ENCODE peak calls at places on chromosomes 12 and 14, in five cellular contexts. C is IMR-90, T is GM23248, N is HCT116, J is mammary epithelial cell. X is an unnamed sample.

GRCh38 chr14:98612434-98613200 is 659.4 kb downstream of the BCL11B start:
- DNase-seq in C (no peak), T (no peak), N (no peak), J (no peak), X (no peak)

GRCh38 chr12:77324763-77325468 is 259.5 kb upstream of the E2F7 start:
- DNase-seq in C (peak; percentile 61), T (peak; percentile 91), N (peak; percentile 40), J (peak; percentile 71), X (peak; percentile 85)

GRCh38 chr12:26100966-26101744 is 23.7 kb downstream of the BHLHE41 start:
- DNase-seq in C (no peak), T (no peak), N (no peak), J (peak; percentile 81), X (no peak)

GRCh38 chr14:68941820-68942219 is 37.3 kb downstream of the ACTN1 start:
- DNase-seq in C (peak; percentile 90), T (peak; percentile 94), N (no peak), J (peak; percentile 96), X (peak; percentile 89)

GRCh38 chr14:77570706-77571293 is 45.6 kb downstream of the SPTLC2 start:
- DNase-seq in C (no peak), T (peak; percentile 15), N (no peak), J (no peak), X (no peak)

GRCh38 chr12:47850153-47851084 is 30.7 kb upstream of the HDAC7 start:
- DNase-seq in C (peak; percentile 83), T (no peak), N (no peak), J (no peak), X (peak; percentile 43)

GRCh38 chr12:111685322-111685810 is 390 bp downstream of the BRAP start:
- DNase-seq in C (no peak), T (no peak), N (no peak), J (peak; percentile 42), X (no peak)

GRCh38 chr12:52082988-52083637 is 3.6 kb downstream of the SMIM41 start:
- DNase-seq in C (peak; percentile 71), T (peak; percentile 78), N (no peak), J (no peak), X (peak; percentile 71)

GRCh38 chr12:120761581-120761980 is 36.0 kb downstream of the ACADS start:
- DNase-seq in C (peak; percentile 57), T (no peak), N (no peak), J (peak; percentile 59), X (no peak)

GRCh38 chr12:55515696-55516095 is 23.5 kb downstream of the OR6C68 start:
- DNase-seq in C (no peak), T (no peak), N (no peak), J (no peak), X (no peak)

GRCh38 chr12:19572920-19573558 is 133.7 kb downstream of the AEBP2 start:
- DNase-seq in C (peak; percentile 66), T (peak; percentile 48), N (peak; percentile 32), J (peak; percentile 49), X (peak; percentile 86)

GRCh38 chr12:14244876-14245669 is 120.4 kb upstream of the ATF7IP start:
- DNase-seq in C (no peak), T (no peak), N (no peak), J (no peak), X (no peak)

GRCh38 chr14:61326847-61327246 is 5.5 kb downstream of the PRKCH start:
- DNase-seq in C (no peak), T (peak; percentile 3), N (no peak), J (no peak), X (peak; percentile 58)

GRCh38 chr12:54701940-54702592 is 53.9 kb upstream of the DCD start:
- DNase-seq in C (peak; percentile 41), T (peak; percentile 60), N (peak; percentile 37), J (peak; percentile 12), X (no peak)

GRCh38 chr12:101596172-101596571 is 1.4 kb downstream of the MYBPC1 start:
- DNase-seq in C (no peak), T (no peak), N (no peak), J (no peak), X (no peak)

GRCh38 chr12:51846911-51847829 is 1.3 kb downstream of the FIGNL2 start:
- DNase-seq in C (no peak), T (peak; percentile 46), N (no peak), J (no peak), X (peak; percentile 84)

GRCh38 chr12:29883558-29883957 is 99.8 kb upstream of the TMTC1 start:
- DNase-seq in C (no peak), T (no peak), N (no peak), J (no peak), X (no peak)

GRCh38 chr14:74223016-74223415 is 16.2 kb upstream of the VSX2 start:
- DNase-seq in C (no peak), T (no peak), N (no peak), J (no peak), X (no peak)

GRCh38 chr12:98741615-98742265 is 96.7 kb downstream of the APAF1 start:
- DNase-seq in C (peak; percentile 19), T (no peak), N (no peak), J (no peak), X (no peak)

GRCh38 chr12:53561590-53561953 is 54.3 kb upstream of the NPFF start:
- DNase-seq in C (peak; percentile 92), T (peak; percentile 94), N (peak; percentile 56), J (peak; percentile 81), X (no peak)

DNA sequence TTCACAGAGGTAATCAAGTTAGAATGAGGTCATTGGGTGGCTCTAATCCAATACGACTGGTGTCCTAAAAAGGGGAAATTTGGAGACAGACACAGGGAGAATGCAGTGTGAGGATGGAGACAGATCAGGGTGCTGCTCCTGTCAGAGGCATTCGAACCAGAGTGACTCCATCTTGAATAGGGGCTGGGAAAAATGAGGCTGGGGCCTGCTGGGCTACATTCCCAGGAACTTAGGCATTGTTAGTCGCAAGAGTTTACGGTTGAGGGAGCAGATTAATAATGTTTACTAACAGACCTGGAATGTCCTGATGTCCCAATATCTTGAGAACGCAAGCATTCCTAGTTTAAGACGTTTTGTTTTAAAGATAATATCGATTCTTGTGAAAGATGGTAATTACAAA is 20.3 kb downstream of the TNFAIP2 start:
- DNase-seq in C (peak; percentile 46), T (peak; percentile 82), N (no peak), J (no peak), X (no peak)
- H3K9ac ChIP-seq in C (no peak overlapping the region), T (no peak overlapping the region), N (no peak overlapping the region), J (no peak overlapping the region), X (no peak overlapping the region)

GRCh38 chr12:1594045-1594294 is 411 bp downstream of the FBXL14 start:
- DNase-seq in C (no peak), T (peak; percentile 86), N (no peak), J (peak; percentile 66), X (peak; percentile 65)
- H3K9ac ChIP-seq in C (peak overlapping the region; percentile 59), T (peak overlapping the region; percentile 89), N (peak overlapping the region; percentile 65), J (no peak overlapping the region), X (no peak overlapping the region)

GRCh38 chr14:35927727-35928126 is 101.6 kb downstream of the BRMS1L start:
- DNase-seq in C (no peak), T (no peak), N (no peak), J (peak; percentile 73), X (no peak)
- H3K9ac ChIP-seq in C (no peak overlapping the region), T (no peak overlapping the region), N (no peak overlapping the region), J (no peak overlapping the region), X (no peak overlapping the region)

GRCh38 chr12:127146991-127147718 is 1119.8 kb upstream of the TMEM132C start:
- DNase-seq in C (no peak), T (no peak), N (no peak), J (no peak), X (no peak)

GRCh38 chr12:127144770-127145169 is 1122.2 kb upstream of the TMEM132C start:
- DNase-seq in C (no peak), T (no peak), N (no peak), J (no peak), X (no peak)

GRCh38 chr12:127147724-127148123 is 1119.2 kb upstream of the TMEM132C start:
- DNase-seq in C (no peak), T (no peak), N (no peak), J (no peak), X (no peak)

GRCh38 chr12:127145543-127145928 is 1121.4 kb upstream of the TMEM132C start:
- DNase-seq in C (no peak), T (peak; percentile 65), N (no peak), J (no peak), X (no peak)

GRCh38 chr12:127145929-127146789 is 1120.8 kb upstream of the TMEM132C start:
- DNase-seq in C (peak; percentile 15), T (peak; percentile 91), N (peak; percentile 28), J (peak; percentile 46), X (peak; percentile 60)
- H3K9ac ChIP-seq in C (peak overlapping the region; percentile 65), T (peak overlapping the region; percentile 82), N (peak overlapping the region; percentile 77), J (peak overlapping the region; percentile 23), X (no peak overlapping the region)

GRCh38 chr12:79959484-79959883 is 24.6 kb upstream of the PPP1R12A start:
- DNase-seq in C (no peak), T (no peak), N (no peak), J (no peak), X (no peak)

DNA sequence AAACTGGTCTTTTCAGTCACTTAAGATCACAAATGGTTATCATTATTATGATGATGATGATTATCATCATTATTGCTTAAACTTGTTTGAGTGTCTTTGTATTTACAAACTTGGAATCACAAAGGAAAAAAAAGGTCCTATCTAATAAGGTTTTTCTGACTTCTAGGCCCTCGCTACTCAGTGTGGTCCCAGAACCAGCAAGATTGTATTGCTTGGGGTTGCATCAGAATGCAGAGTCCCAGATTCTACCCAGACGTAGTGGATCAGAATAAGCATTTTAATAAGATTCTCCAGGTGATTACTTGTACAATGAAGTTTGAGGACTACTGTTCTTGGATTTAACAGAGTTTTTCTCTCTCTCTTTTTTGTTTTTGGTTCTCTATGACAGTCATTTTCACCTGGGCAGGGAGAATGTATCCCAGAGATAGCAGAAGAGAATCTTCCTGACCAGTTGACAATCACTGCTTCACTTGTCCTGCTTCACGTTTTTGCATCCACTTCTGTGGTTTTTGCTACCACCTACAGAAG is 29.3 kb upstream of the PPP1R12A start:
- DNase-seq in C (no peak), T (no peak), N (no peak), J (no peak), X (no peak)
- H3K9ac ChIP-seq in C (no peak overlapping the region), T (no peak overlapping the region), N (no peak overlapping the region), J (no peak overlapping the region), X (no peak overlapping the region)

DNA sequence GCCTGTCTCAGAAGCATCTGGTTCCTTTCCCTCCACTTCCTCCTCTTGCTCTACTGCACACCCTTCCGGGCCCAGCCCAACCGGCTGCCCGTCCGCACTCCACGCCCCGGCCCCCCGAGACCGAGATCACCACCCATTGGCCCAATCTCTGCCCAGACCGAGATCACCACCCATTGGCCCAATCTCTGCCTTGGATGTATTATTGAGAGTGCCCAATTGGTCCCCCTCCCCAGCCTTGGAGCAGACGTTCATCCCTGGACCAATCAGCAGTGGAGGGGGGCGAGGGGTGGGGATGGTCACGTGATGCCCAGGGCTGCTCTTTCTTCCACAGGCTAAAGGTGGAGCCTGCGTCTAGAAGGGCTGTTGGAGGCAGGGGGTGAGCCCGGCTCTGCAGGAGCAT is 75.6 kb upstream of the TMEM132C start:
- DNase-seq in C (no peak), T (no peak), N (no peak), J (no peak), X (peak; percentile 49)
- H3K9ac ChIP-seq in C (no peak overlapping the region), T (no peak overlapping the region), N (no peak overlapping the region), J (no peak overlapping the region), X (no peak overlapping the region)

GRCh38 chr12:15856097-15856982 is 25.8 kb upstream of the STRAP start:
- DNase-seq in C (peak; percentile 76), T (peak; percentile 74), N (peak; percentile 68), J (peak; percentile 41), X (no peak)
- H3K9ac ChIP-seq in C (peak overlapping the region; percentile 17), T (peak overlapping the region; percentile 45), N (no peak overlapping the region), J (no peak overlapping the region), X (no peak overlapping the region)

GRCh38 chr14:72420749-72421452 is 473.0 kb downstream of the DPF3 start:
- DNase-seq in C (peak; percentile 49), T (peak; percentile 68), N (peak; percentile 53), J (peak; percentile 38), X (peak; percentile 83)
- H3K9ac ChIP-seq in C (no peak overlapping the region), T (no peak overlapping the region), N (no peak overlapping the region), J (no peak overlapping the region), X (no peak overlapping the region)

GRCh38 chr12:131775124-131775903 is 52.9 kb upstream of the MMP17 start:
- DNase-seq in C (peak; percentile 12), T (peak; percentile 26), N (no peak), J (peak; percentile 58), X (no peak)
- H3K9ac ChIP-seq in C (no peak overlapping the region), T (no peak overlapping the region), N (no peak overlapping the region), J (no peak overlapping the region), X (no peak overlapping the region)

X was measured in H9.